ENCODE peak calls at places on chromosomes 13 and 19, in six cellular contexts. One of them, this sample, is unnamed.

GRCh38 chr19:38723606-38724379 is 20.5 kb downstream of the CAPN12 start:
- DNase-seq in BE2C: no peak
- DNase-seq in Peyer's patch: no peak
- DNase-seq in lower lobe of right lung: no peak
- DNase-seq in CD8-positive, alpha-beta memory T cell: no peak
- DNase-seq in AG04450: no peak
- DNase-seq in this sample: no peak

GRCh38 chr13:93151277-93151676 is 75.3 kb upstream of the GPC6 start:
- DNase-seq in BE2C: no peak
- DNase-seq in Peyer's patch: no peak
- DNase-seq in lower lobe of right lung: no peak
- DNase-seq in CD8-positive, alpha-beta memory T cell: no peak
- DNase-seq in AG04450: peak
- DNase-seq in this sample: peak

GRCh38 chr13:111486331-111486730 is 165.9 kb downstream of the TEX29 start:
- DNase-seq in BE2C: no peak
- DNase-seq in Peyer's patch: no peak
- DNase-seq in lower lobe of right lung: no peak
- DNase-seq in CD8-positive, alpha-beta memory T cell: no peak
- DNase-seq in AG04450: no peak
- DNase-seq in this sample: no peak

GRCh38 chr19:18388328-18389094 is 2.6 kb downstream of the GDF15 start:
- DNase-seq in BE2C: peak
- DNase-seq in Peyer's patch: peak
- DNase-seq in lower lobe of right lung: peak
- DNase-seq in CD8-positive, alpha-beta memory T cell: peak
- DNase-seq in AG04450: no peak
- DNase-seq in this sample: no peak

GRCh38 chr13:73941752-73942151 is 192.5 kb downstream of the KLF12 start:
- DNase-seq in BE2C: no peak
- DNase-seq in Peyer's patch: no peak
- DNase-seq in lower lobe of right lung: no peak
- DNase-seq in CD8-positive, alpha-beta memory T cell: no peak
- DNase-seq in AG04450: no peak
- DNase-seq in this sample: no peak

GRCh38 chr19:18906605-18907519 is 10.9 kb upstream of the CERS1 start:
- DNase-seq in BE2C: peak
- DNase-seq in Peyer's patch: no peak
- DNase-seq in lower lobe of right lung: no peak
- DNase-seq in CD8-positive, alpha-beta memory T cell: no peak
- DNase-seq in AG04450: no peak
- DNase-seq in this sample: no peak

GRCh38 chr19:17659996-17660395 is 28.2 kb downstream of the UNC13A start:
- DNase-seq in BE2C: no peak
- DNase-seq in Peyer's patch: no peak
- DNase-seq in lower lobe of right lung: no peak
- DNase-seq in CD8-positive, alpha-beta memory T cell: no peak
- DNase-seq in AG04450: no peak
- DNase-seq in this sample: no peak

GRCh38 chr13:90070362-90070761 is 1277.1 kb upstream of the MIR17HG start:
- DNase-seq in BE2C: no peak
- DNase-seq in Peyer's patch: no peak
- DNase-seq in lower lobe of right lung: no peak
- DNase-seq in CD8-positive, alpha-beta memory T cell: no peak
- DNase-seq in AG04450: no peak
- DNase-seq in this sample: peak

GRCh38 chr13:95403349-95404140 is 102.3 kb upstream of the ABCC4 start:
- DNase-seq in BE2C: no peak
- DNase-seq in Peyer's patch: no peak
- DNase-seq in lower lobe of right lung: no peak
- DNase-seq in CD8-positive, alpha-beta memory T cell: no peak
- DNase-seq in AG04450: no peak
- DNase-seq in this sample: no peak

GRCh38 chr19:19552811-19553210 is 14.7 kb downstream of the CILP2 start:
- DNase-seq in BE2C: peak
- DNase-seq in Peyer's patch: no peak
- DNase-seq in lower lobe of right lung: no peak
- DNase-seq in CD8-positive, alpha-beta memory T cell: no peak
- DNase-seq in AG04450: no peak
- DNase-seq in this sample: no peak

GRCh38 chr13:80870186-80870585 is 529.3 kb upstream of the SPRY2 start:
- DNase-seq in BE2C: no peak
- DNase-seq in Peyer's patch: no peak
- DNase-seq in lower lobe of right lung: no peak
- DNase-seq in CD8-positive, alpha-beta memory T cell: no peak
- DNase-seq in AG04450: no peak
- DNase-seq in this sample: no peak

GRCh38 chr19:12995596-12996541 is 594 bp downstream of the NFIX start:
- DNase-seq in BE2C: no peak
- DNase-seq in Peyer's patch: no peak
- DNase-seq in lower lobe of right lung: no peak
- DNase-seq in CD8-positive, alpha-beta memory T cell: no peak
- DNase-seq in AG04450: no peak
- DNase-seq in this sample: no peak

GRCh38 chr19:28864577-28865042 is 348.3 kb downstream of the UQCRFS1 start:
- DNase-seq in BE2C: no peak
- DNase-seq in Peyer's patch: no peak
- DNase-seq in lower lobe of right lung: no peak
- DNase-seq in CD8-positive, alpha-beta memory T cell: no peak
- DNase-seq in AG04450: no peak
- DNase-seq in this sample: no peak

GRCh38 chr19:19421326-19421725 is 15.9 kb downstream of the GATAD2A start:
- DNase-seq in BE2C: no peak
- DNase-seq in Peyer's patch: no peak
- DNase-seq in lower lobe of right lung: no peak
- DNase-seq in CD8-positive, alpha-beta memory T cell: no peak
- DNase-seq in AG04450: no peak
- DNase-seq in this sample: no peak

GRCh38 chr13:30745917-30746686 is 10.8 kb downstream of the ALOX5AP start:
- DNase-seq in BE2C: peak
- DNase-seq in Peyer's patch: no peak
- DNase-seq in lower lobe of right lung: no peak
- DNase-seq in CD8-positive, alpha-beta memory T cell: no peak
- DNase-seq in AG04450: no peak
- DNase-seq in this sample: no peak

GRCh38 chr13:98650376-98651107 is 73.6 kb upstream of the STK24 start:
- DNase-seq in BE2C: no peak
- DNase-seq in Peyer's patch: no peak
- DNase-seq in lower lobe of right lung: peak
- DNase-seq in CD8-positive, alpha-beta memory T cell: no peak
- DNase-seq in AG04450: no peak
- DNase-seq in this sample: no peak

GRCh38 chr19:15200575-15201364 is at the start of gene NOTCH3:
- DNase-seq in BE2C: no peak
- DNase-seq in Peyer's patch: no peak
- DNase-seq in lower lobe of right lung: no peak
- DNase-seq in CD8-positive, alpha-beta memory T cell: no peak
- DNase-seq in AG04450: no peak
- DNase-seq in this sample: no peak

GRCh38 chr19:42246143-42246868 is 3.9 kb upstream of the GSK3A start:
- DNase-seq in BE2C: peak
- DNase-seq in Peyer's patch: no peak
- DNase-seq in lower lobe of right lung: peak
- DNase-seq in CD8-positive, alpha-beta memory T cell: no peak
- DNase-seq in AG04450: peak
- DNase-seq in this sample: no peak

GRCh38 chr19:6728346-6728745 is 7.9 kb upstream of the C3 start:
- DNase-seq in BE2C: no peak
- DNase-seq in Peyer's patch: peak
- DNase-seq in lower lobe of right lung: peak
- DNase-seq in CD8-positive, alpha-beta memory T cell: no peak
- DNase-seq in AG04450: no peak
- DNase-seq in this sample: no peak

GRCh38 chr13:112220296-112220875 is 153.4 kb downstream of the SOX1 start:
- DNase-seq in BE2C: no peak
- DNase-seq in Peyer's patch: no peak
- DNase-seq in lower lobe of right lung: no peak
- DNase-seq in CD8-positive, alpha-beta memory T cell: no peak
- DNase-seq in AG04450: no peak
- DNase-seq in this sample: no peak

GRCh38 chr13:99403458-99403971 is 96.3 kb upstream of the GPR183 start:
- DNase-seq in BE2C: no peak
- DNase-seq in Peyer's patch: no peak
- DNase-seq in lower lobe of right lung: no peak
- DNase-seq in CD8-positive, alpha-beta memory T cell: peak
- DNase-seq in AG04450: no peak
- DNase-seq in this sample: no peak

GRCh38 chr19:41296323-41296935 is 13.5 kb upstream of the CCDC97 start:
- DNase-seq in BE2C: no peak
- DNase-seq in Peyer's patch: no peak
- DNase-seq in lower lobe of right lung: no peak
- DNase-seq in CD8-positive, alpha-beta memory T cell: no peak
- DNase-seq in AG04450: no peak
- DNase-seq in this sample: no peak

GRCh38 chr13:112587767-112588489 is at the start of gene TUBGCP3:
- DNase-seq in BE2C: peak
- DNase-seq in Peyer's patch: peak
- DNase-seq in lower lobe of right lung: peak
- DNase-seq in CD8-positive, alpha-beta memory T cell: peak
- DNase-seq in AG04450: peak
- DNase-seq in this sample: peak

GRCh38 chr13:104525467-104525866 is 1459.2 kb upstream of the SLC10A2 start:
- DNase-seq in BE2C: no peak
- DNase-seq in Peyer's patch: no peak
- DNase-seq in lower lobe of right lung: no peak
- DNase-seq in CD8-positive, alpha-beta memory T cell: no peak
- DNase-seq in AG04450: no peak
- DNase-seq in this sample: no peak

GRCh38 chr13:109626386-109627171 is 159.8 kb downstream of the IRS2 start:
- DNase-seq in BE2C: no peak
- DNase-seq in Peyer's patch: no peak
- DNase-seq in lower lobe of right lung: no peak
- DNase-seq in CD8-positive, alpha-beta memory T cell: no peak
- DNase-seq in AG04450: no peak
- DNase-seq in this sample: no peak

GRCh38 chr13:30429235-30429634 is 6.9 kb downstream of the UBE2L5 start:
- DNase-seq in BE2C: no peak
- DNase-seq in Peyer's patch: no peak
- DNase-seq in lower lobe of right lung: no peak
- DNase-seq in CD8-positive, alpha-beta memory T cell: no peak
- DNase-seq in AG04450: no peak
- DNase-seq in this sample: no peak

GRCh38 chr19:28614634-28615545 is 598.1 kb downstream of the UQCRFS1 start:
- DNase-seq in BE2C: no peak
- DNase-seq in Peyer's patch: no peak
- DNase-seq in lower lobe of right lung: no peak
- DNase-seq in CD8-positive, alpha-beta memory T cell: no peak
- DNase-seq in AG04450: no peak
- DNase-seq in this sample: no peak

GRCh38 chr13:36880961-36881360 is 39.1 kb downstream of the SMAD9 start:
- DNase-seq in BE2C: no peak
- DNase-seq in Peyer's patch: no peak
- DNase-seq in lower lobe of right lung: no peak
- DNase-seq in CD8-positive, alpha-beta memory T cell: no peak
- DNase-seq in AG04450: no peak
- DNase-seq in this sample: no peak

GRCh38 chr19:45881909-45882528 is 3.9 kb downstream of the IRF2BP1 start:
- DNase-seq in BE2C: no peak
- DNase-seq in Peyer's patch: no peak
- DNase-seq in lower lobe of right lung: no peak
- DNase-seq in CD8-positive, alpha-beta memory T cell: no peak
- DNase-seq in AG04450: no peak
- DNase-seq in this sample: no peak

GRCh38 chr13:66365101-66365500 is 865.0 kb downstream of the PCDH9 start:
- DNase-seq in BE2C: no peak
- DNase-seq in Peyer's patch: no peak
- DNase-seq in lower lobe of right lung: no peak
- DNase-seq in CD8-positive, alpha-beta memory T cell: no peak
- DNase-seq in AG04450: no peak
- DNase-seq in this sample: no peak

DNA sequence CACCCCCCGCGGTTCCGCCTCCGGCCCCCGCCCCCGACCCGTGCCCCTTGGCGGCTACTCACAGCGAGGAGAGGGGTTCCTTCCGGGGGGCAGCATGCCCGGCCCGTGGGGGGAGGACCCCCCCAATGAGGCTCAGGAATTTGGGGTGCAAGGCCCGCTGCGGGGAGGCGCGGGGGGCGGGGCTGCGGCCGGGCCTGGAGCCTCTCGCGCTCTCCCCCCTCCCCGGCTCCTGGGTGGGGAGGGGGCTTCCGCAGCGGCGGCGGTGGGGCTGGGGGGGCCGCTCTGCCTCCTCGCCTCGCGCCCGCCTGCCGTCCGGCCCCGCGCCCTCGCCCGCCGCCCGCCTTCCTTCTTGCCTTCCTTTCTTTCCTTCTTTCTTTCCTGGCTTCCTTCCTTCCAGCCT is 353 bp downstream of the LRRC4B start:
- DNase-seq in BE2C: no peak
- DNase-seq in Peyer's patch: no peak
- DNase-seq in lower lobe of right lung: no peak
- DNase-seq in CD8-positive, alpha-beta memory T cell: peak
- DNase-seq in AG04450: no peak
- DNase-seq in this sample: no peak
- H3K4me3 ChIP-seq in BE2C: no peak
- H3K4me3 ChIP-seq in Peyer's patch: peak
- H3K4me3 ChIP-seq in lower lobe of right lung: no peak
- H3K4me3 ChIP-seq in CD8-positive, alpha-beta memory T cell: no peak
- H3K4me3 ChIP-seq in AG04450: no peak
- H3K4me3 ChIP-seq in this sample: no peak

DNA sequence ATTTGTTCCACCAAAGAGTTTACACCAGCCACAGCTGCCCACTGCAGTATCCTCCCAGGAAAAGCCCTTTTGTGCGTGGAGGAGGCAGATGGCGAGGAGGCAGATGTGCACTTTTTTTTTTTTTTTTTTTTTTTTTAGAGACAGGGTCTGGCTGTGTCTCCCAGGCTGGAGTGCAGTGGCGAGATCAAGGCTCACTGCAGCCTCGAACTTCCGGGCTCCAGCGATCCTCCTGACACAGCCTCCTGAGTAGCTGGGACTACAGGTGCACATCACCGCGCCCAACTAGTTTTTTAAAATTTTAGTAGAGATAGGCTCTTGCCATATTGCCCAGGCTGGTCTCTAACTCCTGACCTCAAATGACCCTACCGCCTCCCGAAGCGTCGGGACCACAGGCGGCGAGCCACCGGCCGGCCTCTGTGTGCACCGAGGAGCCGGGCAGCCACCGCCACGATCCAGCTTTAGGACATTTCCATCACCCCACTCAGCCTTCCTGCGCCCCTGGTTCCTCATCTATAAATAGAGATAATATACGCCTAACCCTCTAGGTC is 563 bp upstream of the PDCD5 start:
- DNase-seq in BE2C: no peak
- DNase-seq in Peyer's patch: no peak
- DNase-seq in lower lobe of right lung: no peak
- DNase-seq in CD8-positive, alpha-beta memory T cell: no peak
- DNase-seq in AG04450: no peak
- DNase-seq in this sample: no peak
- H3K4me3 ChIP-seq in BE2C: peak
- H3K4me3 ChIP-seq in Peyer's patch: peak
- H3K4me3 ChIP-seq in lower lobe of right lung: peak
- H3K4me3 ChIP-seq in CD8-positive, alpha-beta memory T cell: peak
- H3K4me3 ChIP-seq in AG04450: peak
- H3K4me3 ChIP-seq in this sample: peak

GRCh38 chr13:23411220-23411619 is 22.3 kb downstream of the SACS start:
- DNase-seq in BE2C: no peak
- DNase-seq in Peyer's patch: no peak
- DNase-seq in lower lobe of right lung: no peak
- DNase-seq in CD8-positive, alpha-beta memory T cell: no peak
- DNase-seq in AG04450: no peak
- DNase-seq in this sample: no peak
- H3K4me3 ChIP-seq in BE2C: no peak
- H3K4me3 ChIP-seq in Peyer's patch: no peak
- H3K4me3 ChIP-seq in lower lobe of right lung: no peak
- H3K4me3 ChIP-seq in CD8-positive, alpha-beta memory T cell: no peak
- H3K4me3 ChIP-seq in AG04450: no peak
- H3K4me3 ChIP-seq in this sample: no peak

GRCh38 chr19:49940482-49940791 is 11.1 kb upstream of the NUP62 start:
- DNase-seq in BE2C: no peak
- DNase-seq in Peyer's patch: no peak
- DNase-seq in lower lobe of right lung: no peak
- DNase-seq in CD8-positive, alpha-beta memory T cell: no peak
- DNase-seq in AG04450: no peak
- DNase-seq in this sample: no peak
- H3K4me3 ChIP-seq in BE2C: no peak
- H3K4me3 ChIP-seq in Peyer's patch: no peak
- H3K4me3 ChIP-seq in lower lobe of right lung: no peak
- H3K4me3 ChIP-seq in CD8-positive, alpha-beta memory T cell: no peak
- H3K4me3 ChIP-seq in AG04450: no peak
- H3K4me3 ChIP-seq in this sample: no peak

This sample was measured in skeletal muscle cell.